ENCODE peak calls at places on chromosomes 3 and 15, in eight cellular contexts. F, Z, V, O, Q, X, Y and C are unnamed samples.

GRCh38 chr3:44309500-44309899 is 29.1 kb upstream of the TCAIM start:
- DNase-seq in F (no peak), Z (no peak), V (no peak), O (no peak), Q (no peak), X (no peak), Y (no peak), C (no peak)

GRCh38 chr3:62211675-62212429 is 161.5 kb downstream of the FEZF2 start:
- DNase-seq in F (no peak), Z (no peak), V (no peak), O (no peak), Q (no peak), X (peak), Y (no peak), C (no peak)

GRCh38 chr3:27166888-27167287 is 202.3 kb downstream of the NEK10 start:
- DNase-seq in F (no peak), Z (peak), V (no peak), O (no peak), Q (no peak), X (peak), Y (no peak), C (peak)

GRCh38 chr3:2303567-2303966 is 204.9 kb downstream of the CNTN4 start:
- DNase-seq in F (peak), Z (peak), V (peak), O (no peak), Q (no peak), X (peak), Y (no peak), C (no peak)

GRCh38 chr3:110568246-110568645 is 503.4 kb upstream of the NECTIN3 start:
- DNase-seq in F (no peak), Z (peak), V (no peak), O (no peak), Q (no peak), X (peak), Y (no peak), C (peak)

GRCh38 chr15:68402432-68403160 is 29.4 kb downstream of the ITGA11 start:
- DNase-seq in F (no peak), Z (no peak), V (no peak), O (no peak), Q (no peak), X (no peak), Y (no peak), C (no peak)

GRCh38 chr15:91468861-91469260 is 368.8 kb downstream of the SV2B start:
- DNase-seq in F (peak), Z (no peak), V (no peak), O (no peak), Q (no peak), X (no peak), Y (no peak), C (no peak)

GRCh38 chr3:194395767-194396527 is 3.1 kb downstream of the GP5 start:
- DNase-seq in F (peak), Z (no peak), V (peak), O (peak), Q (no peak), X (no peak), Y (no peak), C (peak)

GRCh38 chr3:116445291-116445841 is at the start of gene LSAMP:
- DNase-seq in F (peak), Z (no peak), V (peak), O (no peak), Q (no peak), X (peak), Y (peak), C (no peak)

GRCh38 chr3:164340273-164340672 is 738.0 kb downstream of the SI start:
- DNase-seq in F (no peak), Z (no peak), V (no peak), O (no peak), Q (no peak), X (no peak), Y (no peak), C (no peak)

GRCh38 chr3:194715022-194715800 is 29.5 kb downstream of the FAM43A start:
- DNase-seq in F (no peak), Z (peak), V (no peak), O (no peak), Q (peak), X (no peak), Y (no peak), C (no peak)

GRCh38 chr3:115768661-115769060 is 145.4 kb downstream of the GAP43 start:
- DNase-seq in F (no peak), Z (no peak), V (no peak), O (no peak), Q (no peak), X (no peak), Y (no peak), C (no peak)

GRCh38 chr3:195156286-195156890 is 114.6 kb downstream of the XXYLT1 start:
- DNase-seq in F (no peak), Z (no peak), V (no peak), O (no peak), Q (no peak), X (no peak), Y (no peak), C (no peak)

GRCh38 chr15:50077655-50078054 is 41.4 kb downstream of the ATP8B4 start:
- DNase-seq in F (peak), Z (no peak), V (no peak), O (no peak), Q (no peak), X (no peak), Y (no peak), C (no peak)

GRCh38 chr15:50891159-50891558 is 17.3 kb upstream of the AP4E1 start:
- DNase-seq in F (no peak), Z (no peak), V (no peak), O (no peak), Q (no peak), X (no peak), Y (no peak), C (no peak)

GRCh38 chr3:184145120-184145524 is 10.0 kb downstream of the EIF2B5 start:
- DNase-seq in F (peak), Z (peak), V (peak), O (no peak), Q (peak), X (peak), Y (peak), C (peak)

GRCh38 chr3:142808103-142808917 is 80.6 kb downstream of the PCOLCE2 start:
- DNase-seq in F (no peak), Z (peak), V (no peak), O (no peak), Q (no peak), X (peak), Y (no peak), C (peak)

GRCh38 chr3:158683216-158683975 is 10.9 kb upstream of the LXN start:
- DNase-seq in F (no peak), Z (peak), V (no peak), O (no peak), Q (no peak), X (peak), Y (no peak), C (peak)

GRCh38 chr3:10757821-10758130 is 58.3 kb upstream of the SLC6A11 start:
- DNase-seq in F (no peak), Z (peak), V (no peak), O (no peak), Q (no peak), X (no peak), Y (no peak), C (no peak)

GRCh38 chr3:156630081-156630772 is 44.2 kb upstream of the TIPARP start:
- DNase-seq in F (peak), Z (peak), V (no peak), O (no peak), Q (no peak), X (peak), Y (peak), C (peak)

GRCh38 chr3:139937674-139938279 is 2.8 kb downstream of the CLSTN2 start:
- DNase-seq in F (peak), Z (peak), V (peak), O (peak), Q (peak), X (peak), Y (peak), C (peak)

GRCh38 chr15:66023322-66023972 is 154.2 kb downstream of the RAB11A start:
- DNase-seq in F (peak), Z (no peak), V (no peak), O (no peak), Q (no peak), X (peak), Y (no peak), C (no peak)

GRCh38 chr3:4680881-4681300 is 187.7 kb downstream of the ITPR1 start:
- DNase-seq in F (no peak), Z (no peak), V (no peak), O (no peak), Q (no peak), X (peak), Y (no peak), C (peak)

GRCh38 chr3:65412591-65412990 is 626.1 kb downstream of the MAGI1 start:
- DNase-seq in F (peak), Z (peak), V (peak), O (peak), Q (peak), X (no peak), Y (peak), C (no peak)
- TF ChIP-seq CTCF in F (peak), Z (no peak), V (no peak), O (peak), Q (no peak), X (no peak), Y (peak), C (no peak)

GRCh38 chr3:129068291-129068886 is 7.8 kb downstream of the GP9 start:
- DNase-seq in F (no peak), Z (peak), V (no peak), O (no peak), Q (peak), X (no peak), Y (no peak), C (no peak)
- H3K4me3 ChIP-seq in F (no peak), Z (peak), V (no peak), O (peak), Q (no peak), X (peak), Y (no peak), C (peak)

GRCh38 chr3:169137076-169137475 is 526.4 kb downstream of the MECOM start:
- DNase-seq in F (no peak), Z (no peak), V (no peak), O (no peak), Q (no peak), X (no peak), Y (no peak), C (no peak)

GRCh38 chr3:169134194-169134593 is 529.3 kb downstream of the MECOM start:
- DNase-seq in F (no peak), Z (no peak), V (no peak), O (no peak), Q (no peak), X (no peak), Y (no peak), C (no peak)

GRCh38 chr3:169131695-169132464 is 531.6 kb downstream of the MECOM start:
- DNase-seq in F (no peak), Z (no peak), V (no peak), O (no peak), Q (no peak), X (no peak), Y (no peak), C (no peak)

GRCh38 chr3:169137943-169138342 is 525.6 kb downstream of the MECOM start:
- DNase-seq in F (no peak), Z (no peak), V (no peak), O (no peak), Q (no peak), X (no peak), Y (no peak), C (no peak)

DNA sequence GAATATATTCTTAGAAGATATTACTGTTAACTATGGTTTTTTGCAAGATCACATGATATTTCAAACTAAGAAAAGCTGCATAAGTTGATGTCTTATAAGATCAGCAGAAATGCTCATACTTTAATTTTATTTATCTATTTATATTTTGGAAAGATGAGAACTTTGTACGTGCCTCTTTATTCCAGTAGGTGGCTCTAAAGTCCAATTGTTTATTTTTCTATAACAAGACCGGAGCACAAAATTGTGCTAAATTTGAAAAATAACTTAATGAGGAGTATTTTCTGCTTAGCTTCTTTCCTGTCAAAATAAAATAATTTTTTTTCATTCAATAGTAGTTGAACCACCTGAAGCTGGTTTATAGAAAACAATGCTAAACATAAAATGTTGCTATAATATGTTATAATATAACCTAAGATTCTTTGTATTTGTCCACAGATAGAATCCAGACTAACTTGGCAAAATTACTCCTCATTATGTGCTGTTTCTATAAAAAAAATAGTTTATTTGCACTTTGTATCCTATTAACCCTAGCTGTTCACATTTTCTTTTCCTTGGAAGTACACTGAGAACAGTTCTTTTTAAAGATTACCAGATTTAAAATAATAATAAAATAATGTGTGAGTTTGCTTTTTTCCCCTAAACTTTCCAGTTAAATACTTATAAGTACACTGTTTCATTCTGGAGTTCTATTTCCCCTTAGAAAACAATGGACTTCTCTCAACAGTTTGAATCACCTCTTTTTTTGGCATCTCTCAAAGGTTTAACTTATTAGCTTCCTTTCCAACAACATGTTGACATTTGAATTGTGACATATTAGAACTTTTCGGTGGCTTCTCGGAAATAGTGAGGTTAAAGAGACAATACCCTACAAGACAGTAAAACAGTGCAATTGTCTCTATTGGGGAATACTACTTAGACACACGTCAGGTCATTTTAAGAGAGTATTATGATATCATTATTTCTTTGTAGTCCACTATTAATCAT is 530.0 kb downstream of the MECOM start:
- DNase-seq in F (no peak), Z (peak), V (no peak), O (no peak), Q (no peak), X (peak), Y (no peak), C (peak)
- TF ChIP-seq CTCF in F (peak), Z (peak), V (peak), O (peak), Q (peak), X (peak), Y (no peak), C (peak)

GRCh38 chr3:129114455-129114854 is 7.1 kb downstream of the RAB43 start:
- DNase-seq in F (no peak), Z (no peak), V (no peak), O (no peak), Q (no peak), X (no peak), Y (no peak), C (no peak)

GRCh38 chr3:129116482-129116946 is 5.1 kb downstream of the RAB43 start:
- DNase-seq in F (peak), Z (no peak), V (peak), O (no peak), Q (no peak), X (no peak), Y (no peak), C (no peak)

GRCh38 chr3:129119365-129120100 is 2.1 kb downstream of the RAB43 start:
- DNase-seq in F (no peak), Z (peak), V (peak), O (no peak), Q (peak), X (no peak), Y (no peak), C (no peak)

GRCh38 chr3:129118745-129119144 is 2.9 kb downstream of the RAB43 start:
- DNase-seq in F (no peak), Z (no peak), V (no peak), O (no peak), Q (no peak), X (no peak), Y (no peak), C (no peak)

DNA sequence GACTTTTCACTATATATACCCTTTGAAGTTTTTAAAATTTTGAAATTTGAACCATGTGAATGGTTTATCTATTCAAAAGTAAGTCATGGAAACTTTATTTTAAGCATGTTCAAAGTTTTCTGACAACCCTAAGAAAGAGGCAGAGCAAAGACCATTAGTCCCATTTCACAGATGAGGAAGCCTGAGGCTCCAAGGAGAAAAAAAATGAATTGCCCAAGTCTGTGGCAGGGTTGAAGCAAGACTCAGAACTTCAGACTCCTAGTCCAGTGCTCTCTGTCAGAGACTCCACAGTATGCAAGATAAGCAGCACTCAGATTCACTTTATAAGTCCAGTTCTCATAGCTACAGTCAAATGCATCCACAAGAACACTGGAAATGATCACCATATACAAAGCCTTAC is 4.5 kb downstream of the RAB43 start:
- DNase-seq in F (no peak), Z (no peak), V (no peak), O (no peak), Q (no peak), X (no peak), Y (no peak), C (no peak)
- H3K4me3 ChIP-seq in F (no peak), Z (no peak), V (no peak), O (no peak), Q (no peak), X (no peak), Y (no peak), C (no peak)

GRCh38 chr3:46496745-46497555 is 826 bp upstream of the RTP3 start:
- DNase-seq in F (peak), Z (peak), V (peak), O (no peak), Q (no peak), X (no peak), Y (peak), C (no peak)
- TF ChIP-seq CTCF in F (peak), Z (peak), V (peak), O (no peak), Q (no peak), X (peak), Y (peak), C (peak)